ENCODE peak calls at places on chromosomes 6 and 20, in seven cellular contexts. J is NCI-H2171, F is cerebellar cortex, K is posterior cingulate gyrus, N is ovary, C is Right ventricle myocardium superior, X is HTR-8/SVneo. O is an unnamed sample.

GRCh38 chr6:113994934-113995342 is 24.0 kb upstream of the HDAC2 start:
- DNase-seq in J (peak), F (peak), K (peak), N (no peak), C (no peak), X (peak), O (no peak)

GRCh38 chr6:97215157-97215769 is 67.8 kb downstream of the MMS22L start:
- DNase-seq in J (no peak), F (peak), K (peak), N (no peak), C (no peak), X (peak), O (no peak)

GRCh38 chr6:148885154-148885870 is 138.5 kb downstream of the UST start:
- DNase-seq in J (peak), F (no peak), K (no peak), N (no peak), C (no peak), X (peak), O (no peak)

GRCh38 chr6:21987501-21987957 is 309.3 kb downstream of the PRL start:
- DNase-seq in J (no peak), F (no peak), K (no peak), N (peak), C (peak), X (peak), O (no peak)

GRCh38 chr6:11971154-11971553 is 41.0 kb upstream of the HIVEP1 start:
- DNase-seq in J (no peak), F (no peak), K (no peak), N (no peak), C (no peak), X (peak), O (no peak)

GRCh38 chr6:138818496-138819194 is 22.8 kb downstream of the ECT2L start:
- DNase-seq in J (no peak), F (no peak), K (no peak), N (no peak), C (no peak), X (no peak), O (no peak)

GRCh38 chr20:8798505-8798904 is 270.4 kb upstream of the PLCB4 start:
- DNase-seq in J (no peak), F (no peak), K (no peak), N (no peak), C (peak), X (no peak), O (no peak)

GRCh38 chr6:132515386-132515785 is 2.5 kb upstream of the STX7 start:
- DNase-seq in J (no peak), F (no peak), K (no peak), N (no peak), C (no peak), X (no peak), O (no peak)

GRCh38 chr6:112802154-112802553 is 455.0 kb downstream of the RFPL4B start:
- DNase-seq in J (no peak), F (no peak), K (no peak), N (no peak), C (no peak), X (peak), O (no peak)

GRCh38 chr20:56733967-56734366 is 104.9 kb downstream of the TFAP2C start:
- DNase-seq in J (no peak), F (no peak), K (no peak), N (no peak), C (no peak), X (no peak), O (no peak)

GRCh38 chr20:15375836-15376235 is 1038.4 kb upstream of the FLRT3 start:
- DNase-seq in J (peak), F (no peak), K (no peak), N (no peak), C (no peak), X (no peak), O (no peak)

GRCh38 chr20:58703765-58704331 is 11.2 kb downstream of the NPEPL1 start:
- DNase-seq in J (no peak), F (no peak), K (no peak), N (no peak), C (no peak), X (no peak), O (no peak)

GRCh38 chr20:49483018-49483705 is 694 bp upstream of the KCNB1 start:
- DNase-seq in J (no peak), F (no peak), K (no peak), N (no peak), C (no peak), X (no peak), O (no peak)

GRCh38 chr6:149147939-149148718 is 169.4 kb upstream of the TAB2 start:
- DNase-seq in J (no peak), F (no peak), K (no peak), N (no peak), C (no peak), X (no peak), O (no peak)

GRCh38 chr20:25037288-25038102 is 20.4 kb downstream of the ACSS1 start:
- DNase-seq in J (peak), F (no peak), K (no peak), N (peak), C (no peak), X (no peak), O (peak)

GRCh38 chr20:31856516-31856915 is 11.1 kb upstream of the FOXS1 start:
- DNase-seq in J (no peak), F (no peak), K (no peak), N (no peak), C (no peak), X (no peak), O (no peak)

GRCh38 chr6:110874880-110875547 is 429 bp downstream of the AMD1 start:
- DNase-seq in J (peak), F (peak), K (no peak), N (peak), C (peak), X (no peak), O (peak)

GRCh38 chr6:33828764-33829731 is 25.2 kb upstream of the MLN start:
- DNase-seq in J (no peak), F (no peak), K (no peak), N (no peak), C (peak), X (no peak), O (no peak)

GRCh38 chr6:127319686-127320085 is 23.7 kb downstream of the ECHDC1 start:
- DNase-seq in J (no peak), F (no peak), K (no peak), N (no peak), C (no peak), X (no peak), O (no peak)

GRCh38 chr20:42836339-42836738 is 353.4 kb downstream of the PTPRT start:
- DNase-seq in J (no peak), F (peak), K (no peak), N (no peak), C (no peak), X (no peak), O (no peak)

GRCh38 chr20:36587388-36588136 is 14.2 kb downstream of the TGIF2 start:
- DNase-seq in J (no peak), F (no peak), K (no peak), N (peak), C (no peak), X (no peak), O (no peak)

GRCh38 chr6:44072959-44073611 is 54.2 kb downstream of the MRPL14 start:
- DNase-seq in J (no peak), F (peak), K (peak), N (peak), C (peak), X (peak), O (peak)

GRCh38 chr6:119241124-119241491 is 108.5 kb downstream of the MAN1A1 start:
- DNase-seq in J (no peak), F (no peak), K (no peak), N (no peak), C (no peak), X (no peak), O (no peak)

GRCh38 chr6:136502791-136503190 is 47.4 kb downstream of the MAP7 start:
- DNase-seq in J (no peak), F (no peak), K (no peak), N (no peak), C (no peak), X (no peak), O (no peak)

GRCh38 chr6:44075137-44076015 is 51.9 kb downstream of the MRPL14 start:
- DNase-seq in J (no peak), F (no peak), K (no peak), N (no peak), C (no peak), X (no peak), O (peak)

GRCh38 chr6:41028618-41029486 is 10.2 kb downstream of the UNC5CL start:
- DNase-seq in J (no peak), F (no peak), K (no peak), N (no peak), C (no peak), X (no peak), O (no peak)

GRCh38 chr6:137496909-137497721 is 2.9 kb upstream of the OLIG3 start:
- DNase-seq in J (no peak), F (no peak), K (no peak), N (no peak), C (no peak), X (no peak), O (no peak)

GRCh38 chr20:32559753-32560380 is 25.3 kb downstream of the NOL4L start:
- DNase-seq in J (peak), F (no peak), K (no peak), N (no peak), C (no peak), X (no peak), O (no peak)

GRCh38 chr6:24603241-24603640 is 42.8 kb downstream of the KIAA0319 start:
- DNase-seq in J (no peak), F (no peak), K (no peak), N (no peak), C (no peak), X (no peak), O (no peak)

GRCh38 chr6:35786810-35787209 is 6.0 kb downstream of the CLPSL1 start:
- DNase-seq in J (no peak), F (no peak), K (no peak), N (no peak), C (no peak), X (no peak), O (peak)

GRCh38 chr20:21708738-21709534 is 3.5 kb downstream of the PAX1 start:
- DNase-seq in J (no peak), F (no peak), K (no peak), N (no peak), C (no peak), X (no peak), O (no peak)

GRCh38 chr20:59701236-59701635 is 96.9 kb downstream of the PHACTR3 start:
- DNase-seq in J (peak), F (peak), K (no peak), N (no peak), C (no peak), X (no peak), O (no peak)

GRCh38 chr20:8094415-8094818 is 37.6 kb upstream of the PLCB1 start:
- DNase-seq in J (peak), F (peak), K (peak), N (peak), C (peak), X (no peak), O (peak)

GRCh38 chr6:107488875-107489635 is 862 bp upstream of the SOBP start:
- DNase-seq in J (no peak), F (peak), K (peak), N (peak), C (peak), X (peak), O (peak)

GRCh38 chr6:20454201-20454824 is 52.6 kb downstream of the E2F3 start:
- DNase-seq in J (no peak), F (no peak), K (no peak), N (no peak), C (no peak), X (no peak), O (no peak)

GRCh38 chr6:47633141-47633540 is 65.2 kb upstream of the ADGRF4 start:
- DNase-seq in J (no peak), F (no peak), K (no peak), N (no peak), C (no peak), X (peak), O (no peak)

GRCh38 chr20:45944151-45944964 is 9.9 kb downstream of the PCIF1 start:
- DNase-seq in J (no peak), F (no peak), K (no peak), N (no peak), C (no peak), X (no peak), O (no peak)

O was measured in pancreas.